ENCODE peak calls at places on chromosomes 12 and 14, in six cellular contexts. G, K, P, X, S and B are unnamed samples. For H3K4me1, the result is how much of the 10 kb centered on the place peaks cover.

GRCh38 chr12:49959570-49960473 is 1.9 kb upstream of the AQP5 start:
- DNase-seq in G (peak), K (no peak), P (no peak), X (peak), S (no peak), B (no peak)

GRCh38 chr12:113242018-113242418 is 20.8 kb downstream of the TPCN1 start:
- DNase-seq in G (no peak), K (peak), P (no peak), X (no peak), S (no peak), B (no peak)

GRCh38 chr14:101072070-101072469 is 168.5 kb upstream of the RTL1 start:
- DNase-seq in G (no peak), K (no peak), P (no peak), X (no peak), S (no peak), B (no peak)

GRCh38 chr12:106049105-106049504 is 89.6 kb downstream of the NUAK1 start:
- DNase-seq in G (no peak), K (no peak), P (no peak), X (no peak), S (peak), B (no peak)

GRCh38 chr14:88551094-88551870 is 3.5 kb downstream of the PTPN21 start:
- DNase-seq in G (peak), K (peak), P (peak), X (no peak), S (peak), B (no peak)

GRCh38 chr12:62210422-62210821 is 49.8 kb upstream of the USP15 start:
- DNase-seq in G (peak), K (peak), P (peak), X (peak), S (peak), B (no peak)

GRCh38 chr14:54108481-54109471 is 152.2 kb upstream of the BMP4 start:
- DNase-seq in G (peak), K (no peak), P (no peak), X (no peak), S (no peak), B (no peak)

GRCh38 chr14:24195186-24196070 is at the start of gene TM9SF1:
- DNase-seq in G (peak), K (peak), P (peak), X (peak), S (peak), B (peak)

GRCh38 chr12:53180931-53181645 is 363 bp upstream of the CSAD start:
- DNase-seq in G (peak), K (peak), P (peak), X (peak), S (peak), B (no peak)

GRCh38 chr14:89304972-89305703 is 111.9 kb downstream of the FOXN3 start:
- DNase-seq in G (peak), K (peak), P (no peak), X (peak), S (peak), B (no peak)

GRCh38 chr14:88630565-88630964 is 67.7 kb downstream of the ZC3H14 start:
- DNase-seq in G (peak), K (no peak), P (no peak), X (no peak), S (peak), B (no peak)

GRCh38 chr14:63134801-63135200 is 69.4 kb upstream of the RHOJ start:
- DNase-seq in G (peak), K (no peak), P (no peak), X (no peak), S (peak), B (no peak)

GRCh38 chr12:15038137-15038536 is 65.3 kb downstream of the PDE6H start:
- DNase-seq in G (no peak), K (no peak), P (no peak), X (no peak), S (no peak), B (no peak)

GRCh38 chr14:67360469-67361206 is 510 bp downstream of the EIF2S1 start:
- DNase-seq in G (no peak), K (no peak), P (no peak), X (no peak), S (no peak), B (no peak)

GRCh38 chr12:108526482-108527234 is 11.6 kb downstream of the FICD start:
- DNase-seq in G (peak), K (no peak), P (no peak), X (no peak), S (no peak), B (no peak)

GRCh38 chr12:52488736-52489135 is 4.3 kb downstream of the KRT6A start:
- DNase-seq in G (no peak), K (no peak), P (no peak), X (no peak), S (no peak), B (no peak)

GRCh38 chr12:76698316-76698715 is 65.6 kb upstream of the ZDHHC17 start:
- DNase-seq in G (no peak), K (no peak), P (no peak), X (no peak), S (no peak), B (no peak)

GRCh38 chr12:97837401-97837800 is 374.8 kb downstream of the RMST start:
- DNase-seq in G (peak), K (no peak), P (no peak), X (no peak), S (peak), B (no peak)

GRCh38 chr12:9365296-9365695 is 157.1 kb upstream of the PZP start:
- DNase-seq in G (peak), K (no peak), P (no peak), X (no peak), S (no peak), B (no peak)

GRCh38 chr12:64706831-64707230 is 52.4 kb downstream of the GNS start:
- DNase-seq in G (no peak), K (no peak), P (no peak), X (no peak), S (no peak), B (no peak)

GRCh38 chr12:24708029-24708428 is 240.9 kb downstream of the BCAT1 start:
- DNase-seq in G (no peak), K (no peak), P (no peak), X (no peak), S (no peak), B (no peak)

GRCh38 chr12:10633541-10633940 is 20.1 kb upstream of the MAGOHB start:
- DNase-seq in G (no peak), K (no peak), P (no peak), X (no peak), S (no peak), B (no peak)

GRCh38 chr12:10636124-10636523 is 22.7 kb upstream of the MAGOHB start:
- DNase-seq in G (no peak), K (no peak), P (no peak), X (no peak), S (no peak), B (no peak)

GRCh38 chr12:10634427-10634826 is 21.0 kb upstream of the MAGOHB start:
- DNase-seq in G (peak), K (no peak), P (no peak), X (no peak), S (no peak), B (no peak)

GRCh38 chr12:10638728-10639127 is 25.3 kb upstream of the MAGOHB start:
- DNase-seq in G (no peak), K (no peak), P (no peak), X (no peak), S (no peak), B (no peak)

GRCh38 chr12:10636611-10637010 is 23.2 kb upstream of the MAGOHB start:
- DNase-seq in G (no peak), K (no peak), P (no peak), X (no peak), S (no peak), B (no peak)
- H3K4me1 ChIP-seq in G (under half), K (under half), P (under half), X (under half), S (under half), B (under half)

DNA sequence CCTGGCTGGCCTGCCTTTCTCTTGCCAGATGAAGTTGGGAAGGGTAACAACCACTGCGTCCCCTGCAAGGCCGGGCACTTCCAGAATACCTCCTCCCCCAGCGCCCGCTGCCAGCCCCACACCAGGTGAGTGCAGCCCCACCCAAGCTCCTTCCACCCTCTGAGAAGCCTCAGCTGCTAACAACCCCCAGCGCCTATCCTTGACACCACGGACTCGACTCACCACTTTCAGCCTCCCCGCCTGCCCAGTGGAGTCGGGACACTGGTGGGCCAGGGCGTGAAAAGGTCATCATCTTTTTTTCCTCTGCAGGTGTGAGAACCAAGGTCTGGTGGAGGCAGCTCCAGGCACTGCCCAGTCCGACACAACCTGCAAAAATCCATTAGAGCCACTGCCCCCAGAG is 2.1 kb downstream of the LTBR start:
- DNase-seq in G (no peak), K (no peak), P (no peak), X (no peak), S (no peak), B (no peak)
- H3K4me1 ChIP-seq in G (under half), K (under half), P (under half), X (under half), S (under half), B (under half)

DNA sequence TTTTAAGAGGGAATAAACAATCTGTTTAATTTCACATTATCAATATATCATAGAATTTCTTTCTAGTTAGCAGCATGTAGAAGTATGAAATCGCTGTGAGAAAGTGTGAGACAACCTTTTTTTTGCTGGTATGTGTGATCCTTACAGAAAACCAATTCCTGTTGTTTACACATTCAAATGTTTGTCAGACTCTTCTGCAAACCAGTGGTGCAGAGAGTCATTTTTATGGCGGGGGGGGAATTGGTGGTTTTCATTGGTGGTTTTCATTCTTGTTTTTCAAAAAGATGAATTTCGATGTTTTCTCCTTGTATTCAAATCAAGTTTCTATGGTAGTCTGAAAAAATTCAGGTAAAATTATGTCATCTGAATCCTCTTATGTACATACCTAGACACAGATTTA is 57.8 kb downstream of the SLC25A21 start:
- DNase-seq in G (no peak), K (no peak), P (no peak), X (no peak), S (no peak), B (no peak)
- H3K4me1 ChIP-seq in G (under half), K (under half), P (under half), X (under half), S (under half), B (under half)

GRCh38 chr14:90649557-90650135 is 166.6 kb downstream of the TTC7B start:
- DNase-seq in G (no peak), K (no peak), P (no peak), X (no peak), S (no peak), B (no peak)
- H3K4me1 ChIP-seq in G (under half), K (under half), P (under half), X (under half), S (under half), B (under half)

GRCh38 chr12:68335462-68335861 is 3.3 kb upstream of the MDM1 start:
- DNase-seq in G (no peak), K (no peak), P (no peak), X (no peak), S (no peak), B (no peak)

GRCh38 chr12:68331869-68332725 is at the start of gene MDM1:
- DNase-seq in G (peak), K (peak), P (peak), X (peak), S (peak), B (peak)

GRCh38 chr12:68331500-68331868 is 678 bp downstream of the MDM1 start:
- DNase-seq in G (no peak), K (no peak), P (no peak), X (peak), S (peak), B (no peak)

GRCh38 chr12:68332726-68333630 is 816 bp upstream of the MDM1 start:
- DNase-seq in G (peak), K (no peak), P (no peak), X (no peak), S (no peak), B (no peak)

DNA sequence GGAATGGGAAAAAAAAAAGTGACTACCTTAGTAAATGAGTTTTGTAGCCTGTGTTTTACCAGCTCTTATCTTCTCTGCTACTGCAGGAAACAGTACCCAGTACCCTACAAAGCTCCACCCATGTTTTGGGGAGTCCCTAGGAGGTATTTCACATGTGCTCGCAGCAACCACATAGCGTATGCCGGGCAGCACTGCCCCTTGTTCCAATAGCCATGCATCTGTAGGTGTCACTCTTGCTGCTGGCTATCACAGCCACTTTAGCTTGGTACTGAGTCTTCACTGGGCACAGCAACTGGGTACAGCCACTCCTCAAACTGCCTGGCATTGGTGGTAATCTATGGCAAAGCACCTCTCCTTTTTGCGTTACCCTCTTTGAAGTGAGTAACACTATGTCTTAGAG is 2.0 kb upstream of the MDM1 start:
- DNase-seq in G (no peak), K (no peak), P (peak), X (peak), S (no peak), B (no peak)
- H3K4me1 ChIP-seq in G (under half), K (under half), P (under half), X (under half), S (under half), B (under half)

GRCh38 chr14:72610831-72611200 is 283.1 kb downstream of the DPF3 start:
- DNase-seq in G (no peak), K (no peak), P (no peak), X (no peak), S (no peak), B (no peak)
- H3K4me1 ChIP-seq in G (under half), K (under half), P (under half), X (under half), S (under half), B (under half)

GRCh38 chr12:123104809-123105208 is 46.1 kb downstream of the PITPNM2 start:
- DNase-seq in G (no peak), K (no peak), P (no peak), X (no peak), S (no peak), B (no peak)
- H3K4me1 ChIP-seq in G (under half), K (under half), P (under half), X (under half), S (under half), B (under half)

DNA sequence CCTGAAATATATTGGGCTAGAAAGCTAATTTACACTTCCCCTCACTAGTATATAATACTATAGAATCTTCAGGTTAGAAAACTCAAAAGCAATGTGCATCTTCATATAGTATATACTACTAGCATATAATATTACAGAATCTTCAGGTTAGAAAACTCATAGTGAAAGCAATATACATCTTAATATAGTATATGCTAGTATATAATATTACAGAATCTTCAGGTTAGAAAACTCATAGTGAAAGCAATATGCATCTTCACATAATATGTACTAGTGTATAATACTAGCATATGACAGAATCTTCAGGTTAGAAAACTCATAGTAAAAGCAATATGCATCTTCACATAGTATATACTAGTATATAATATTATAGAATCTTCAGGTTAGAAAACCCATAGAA is 329.6 kb downstream of the ZFP36L1 start:
- DNase-seq in G (no peak), K (no peak), P (no peak), X (no peak), S (no peak), B (no peak)
- H3K4me1 ChIP-seq in G (under half), K (under half), P (under half), X (under half), S (under half), B (under half)